ENCODE peak calls at places on chromosomes 6 and 20, in five cellular contexts. One of them, this sample, is unnamed.

GRCh38 chr20:62616728-62617621 is 25.3 kb upstream of the SLCO4A1 start:
- DNase-seq in cardiac muscle cell: peak
- DNase-seq in upper lobe of right lung: peak
- DNase-seq in PC-3: peak
- DNase-seq in WERI-Rb-1: peak
- DNase-seq in this sample: peak

GRCh38 chr6:45685076-45685475 is 307.3 kb upstream of the SUPT3H start:
- DNase-seq in PC-3: no peak
- DNase-seq in WERI-Rb-1: no peak
- DNase-seq in cardiac muscle cell: no peak
- DNase-seq in upper lobe of right lung: no peak
- DNase-seq in this sample: no peak

GRCh38 chr20:57287007-57287810 is 20.8 kb upstream of the BMP7 start:
- DNase-seq in PC-3: no peak
- DNase-seq in upper lobe of right lung: no peak
- DNase-seq in cardiac muscle cell: peak
- DNase-seq in WERI-Rb-1: no peak
- DNase-seq in this sample: no peak

GRCh38 chr6:16676978-16677377 is 84.3 kb downstream of the ATXN1 start:
- DNase-seq in WERI-Rb-1: no peak
- DNase-seq in PC-3: peak
- DNase-seq in upper lobe of right lung: no peak
- DNase-seq in cardiac muscle cell: no peak
- DNase-seq in this sample: no peak

GRCh38 chr6:6333498-6333897 is 13.0 kb upstream of the F13A1 start:
- DNase-seq in WERI-Rb-1: no peak
- DNase-seq in PC-3: peak
- DNase-seq in upper lobe of right lung: no peak
- DNase-seq in cardiac muscle cell: peak
- DNase-seq in this sample: no peak

GRCh38 chr6:160261120-160261450 is 2.5 kb upstream of the SLC22A2 start:
- DNase-seq in WERI-Rb-1: no peak
- DNase-seq in upper lobe of right lung: no peak
- DNase-seq in cardiac muscle cell: no peak
- DNase-seq in PC-3: no peak
- DNase-seq in this sample: no peak

GRCh38 chr20:52805128-52805527 is 167.0 kb upstream of the TSHZ2 start:
- DNase-seq in cardiac muscle cell: no peak
- DNase-seq in upper lobe of right lung: no peak
- DNase-seq in PC-3: no peak
- DNase-seq in WERI-Rb-1: no peak
- DNase-seq in this sample: no peak

GRCh38 chr6:111552241-111552744 is 53.4 kb downstream of the TRAF3IP2 start:
- DNase-seq in upper lobe of right lung: peak
- DNase-seq in PC-3: peak
- DNase-seq in WERI-Rb-1: peak
- DNase-seq in cardiac muscle cell: peak
- DNase-seq in this sample: no peak

GRCh38 chr6:162917506-162917905 is 189.7 kb downstream of the PACRG start:
- DNase-seq in cardiac muscle cell: no peak
- DNase-seq in upper lobe of right lung: no peak
- DNase-seq in PC-3: no peak
- DNase-seq in WERI-Rb-1: no peak
- DNase-seq in this sample: no peak

GRCh38 chr6:155303361-155303870 is 10.9 kb downstream of the TFB1M start:
- DNase-seq in PC-3: no peak
- DNase-seq in cardiac muscle cell: no peak
- DNase-seq in upper lobe of right lung: no peak
- DNase-seq in WERI-Rb-1: no peak
- DNase-seq in this sample: no peak

GRCh38 chr20:23519556-23519955 is 28.6 kb downstream of the CST8 start:
- DNase-seq in cardiac muscle cell: no peak
- DNase-seq in upper lobe of right lung: no peak
- DNase-seq in PC-3: no peak
- DNase-seq in WERI-Rb-1: no peak
- DNase-seq in this sample: no peak

GRCh38 chr6:170075659-170076223 is 215.1 kb downstream of the DLL1 start:
- DNase-seq in WERI-Rb-1: no peak
- DNase-seq in upper lobe of right lung: no peak
- DNase-seq in cardiac muscle cell: no peak
- DNase-seq in PC-3: no peak
- DNase-seq in this sample: no peak

GRCh38 chr20:35326021-35326731 is 34.0 kb upstream of the FAM83C start:
- DNase-seq in upper lobe of right lung: no peak
- DNase-seq in PC-3: no peak
- DNase-seq in cardiac muscle cell: no peak
- DNase-seq in WERI-Rb-1: no peak
- DNase-seq in this sample: no peak

GRCh38 chr6:46969206-46969605 is 47.5 kb upstream of the ADGRF5 start:
- DNase-seq in PC-3: no peak
- DNase-seq in WERI-Rb-1: no peak
- DNase-seq in cardiac muscle cell: no peak
- DNase-seq in upper lobe of right lung: no peak
- DNase-seq in this sample: no peak

GRCh38 chr6:145891565-145891964 is 72.6 kb downstream of the SHPRH start:
- DNase-seq in upper lobe of right lung: no peak
- DNase-seq in WERI-Rb-1: no peak
- DNase-seq in PC-3: no peak
- DNase-seq in cardiac muscle cell: no peak
- DNase-seq in this sample: no peak

GRCh38 chr6:37303891-37304503 is 46.1 kb upstream of the TMEM217 start:
- DNase-seq in PC-3: peak
- DNase-seq in upper lobe of right lung: no peak
- DNase-seq in WERI-Rb-1: peak
- DNase-seq in cardiac muscle cell: peak
- DNase-seq in this sample: no peak

GRCh38 chr20:7841291-7841966 is 98.8 kb downstream of the HAO1 start:
- DNase-seq in WERI-Rb-1: no peak
- DNase-seq in PC-3: peak
- DNase-seq in cardiac muscle cell: no peak
- DNase-seq in upper lobe of right lung: no peak
- DNase-seq in this sample: no peak

GRCh38 chr6:163929538-163929937 is 515.0 kb downstream of the QKI start:
- DNase-seq in upper lobe of right lung: no peak
- DNase-seq in cardiac muscle cell: no peak
- DNase-seq in PC-3: no peak
- DNase-seq in WERI-Rb-1: peak
- DNase-seq in this sample: no peak

GRCh38 chr6:127547909-127548649 is 28.9 kb upstream of the C6orf58 start:
- DNase-seq in cardiac muscle cell: no peak
- DNase-seq in WERI-Rb-1: no peak
- DNase-seq in PC-3: peak
- DNase-seq in upper lobe of right lung: no peak
- DNase-seq in this sample: no peak

GRCh38 chr6:79077680-79078056 is 386 bp downstream of the PHIP start:
- DNase-seq in WERI-Rb-1: peak
- DNase-seq in cardiac muscle cell: peak
- DNase-seq in PC-3: peak
- DNase-seq in upper lobe of right lung: no peak
- DNase-seq in this sample: no peak

GRCh38 chr6:40962241-40962640 is 76.8 kb downstream of the UNC5CL start:
- DNase-seq in PC-3: peak
- DNase-seq in cardiac muscle cell: no peak
- DNase-seq in upper lobe of right lung: no peak
- DNase-seq in WERI-Rb-1: no peak
- DNase-seq in this sample: no peak

GRCh38 chr6:96164802-96165201 is 149.0 kb downstream of the FUT9 start:
- DNase-seq in upper lobe of right lung: no peak
- DNase-seq in WERI-Rb-1: no peak
- DNase-seq in cardiac muscle cell: no peak
- DNase-seq in PC-3: no peak
- DNase-seq in this sample: no peak

GRCh38 chr6:133606833-133607232 is 282.1 kb upstream of the TCF21 start:
- DNase-seq in upper lobe of right lung: no peak
- DNase-seq in cardiac muscle cell: no peak
- DNase-seq in WERI-Rb-1: no peak
- DNase-seq in PC-3: no peak
- DNase-seq in this sample: no peak

GRCh38 chr20:44642203-44643153 is 9.0 kb downstream of the ADA start:
- DNase-seq in cardiac muscle cell: peak
- DNase-seq in WERI-Rb-1: no peak
- DNase-seq in upper lobe of right lung: peak
- DNase-seq in PC-3: peak
- DNase-seq in this sample: peak

GRCh38 chr6:45563092-45563491 is 185.4 kb upstream of the SUPT3H start:
- DNase-seq in upper lobe of right lung: no peak
- DNase-seq in WERI-Rb-1: no peak
- DNase-seq in PC-3: no peak
- DNase-seq in cardiac muscle cell: no peak
- DNase-seq in this sample: no peak

GRCh38 chr6:132598473-132598872 is 8.9 kb upstream of the TAAR5 start:
- DNase-seq in upper lobe of right lung: no peak
- DNase-seq in PC-3: peak
- DNase-seq in cardiac muscle cell: peak
- DNase-seq in WERI-Rb-1: peak
- DNase-seq in this sample: no peak

GRCh38 chr6:150695652-150696051 is 96.0 kb downstream of the PLEKHG1 start:
- DNase-seq in PC-3: peak
- DNase-seq in WERI-Rb-1: no peak
- DNase-seq in cardiac muscle cell: no peak
- DNase-seq in upper lobe of right lung: no peak
- DNase-seq in this sample: no peak

GRCh38 chr6:170082531-170083187 is 208.2 kb downstream of the DLL1 start:
- DNase-seq in cardiac muscle cell: no peak
- DNase-seq in upper lobe of right lung: no peak
- DNase-seq in WERI-Rb-1: no peak
- DNase-seq in PC-3: peak
- DNase-seq in this sample: no peak

GRCh38 chr6:33613146-33613793 is 7.9 kb upstream of the ITPR3 start:
- DNase-seq in cardiac muscle cell: no peak
- DNase-seq in WERI-Rb-1: no peak
- DNase-seq in upper lobe of right lung: no peak
- DNase-seq in PC-3: no peak
- DNase-seq in this sample: no peak

GRCh38 chr6:164048840-164049239 is 634.3 kb downstream of the QKI start:
- DNase-seq in PC-3: peak
- DNase-seq in upper lobe of right lung: no peak
- DNase-seq in WERI-Rb-1: no peak
- DNase-seq in cardiac muscle cell: no peak
- DNase-seq in this sample: no peak

GRCh38 chr6:37320649-37321048 is 33.1 kb upstream of the RNF8 start:
- DNase-seq in upper lobe of right lung: no peak
- DNase-seq in cardiac muscle cell: peak
- DNase-seq in PC-3: no peak
- DNase-seq in WERI-Rb-1: peak
- DNase-seq in this sample: no peak

GRCh38 chr20:32017711-32018251 is 7.5 kb downstream of the CCM2L start:
- DNase-seq in PC-3: peak
- DNase-seq in upper lobe of right lung: peak
- DNase-seq in cardiac muscle cell: peak
- DNase-seq in WERI-Rb-1: peak
- DNase-seq in this sample: peak

DNA sequence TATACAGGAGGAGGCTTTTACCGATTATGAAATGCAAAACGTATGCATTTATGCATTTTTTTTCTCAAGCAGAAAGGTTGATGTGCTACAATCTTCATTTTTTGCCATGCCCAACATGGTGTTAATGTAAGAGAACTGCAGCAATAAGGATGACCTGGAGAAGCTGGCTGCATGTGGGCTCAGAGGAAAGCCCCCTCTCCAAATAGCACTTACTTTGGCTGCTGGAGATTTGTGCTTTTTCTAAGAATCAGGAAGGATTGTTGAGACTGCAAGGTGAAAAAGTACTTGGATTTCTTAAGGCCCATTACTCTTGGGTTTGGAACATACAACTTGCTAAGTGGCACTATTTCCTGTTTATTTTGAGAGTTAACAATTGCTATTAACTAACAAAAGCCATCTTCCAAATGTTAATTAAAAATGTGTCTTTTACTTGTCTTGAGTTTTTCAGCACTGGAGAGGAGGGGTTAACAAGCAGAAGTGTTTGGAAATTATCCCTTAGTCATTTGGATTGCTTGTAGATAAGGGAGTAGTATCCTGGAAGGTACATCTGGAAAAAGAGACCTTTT is 5.6 kb downstream of the SOX4 start:
- DNase-seq in WERI-Rb-1: no peak
- DNase-seq in cardiac muscle cell: no peak
- DNase-seq in PC-3: no peak
- DNase-seq in upper lobe of right lung: no peak
- DNase-seq in this sample: no peak
- H3K27ac ChIP-seq in WERI-Rb-1: no peak
- H3K27ac ChIP-seq in cardiac muscle cell: no peak
- H3K27ac ChIP-seq in PC-3: no peak
- H3K27ac ChIP-seq in upper lobe of right lung: no peak
- H3K27ac ChIP-seq in this sample: no peak

GRCh38 chr6:108658174-108658573 is 97.5 kb downstream of the FOXO3 start:
- DNase-seq in WERI-Rb-1: no peak
- DNase-seq in cardiac muscle cell: no peak
- DNase-seq in upper lobe of right lung: no peak
- DNase-seq in PC-3: peak
- DNase-seq in this sample: no peak

GRCh38 chr6:108653864-108654402 is 93.2 kb downstream of the FOXO3 start:
- DNase-seq in WERI-Rb-1: no peak
- DNase-seq in PC-3: peak
- DNase-seq in upper lobe of right lung: no peak
- DNase-seq in cardiac muscle cell: no peak
- DNase-seq in this sample: no peak

GRCh38 chr6:108656834-108657233 is 96.1 kb downstream of the FOXO3 start:
- DNase-seq in cardiac muscle cell: no peak
- DNase-seq in upper lobe of right lung: no peak
- DNase-seq in WERI-Rb-1: no peak
- DNase-seq in PC-3: no peak
- DNase-seq in this sample: no peak

GRCh38 chr6:108654465-108655106 is 93.9 kb downstream of the FOXO3 start:
- DNase-seq in WERI-Rb-1: no peak
- DNase-seq in upper lobe of right lung: no peak
- DNase-seq in PC-3: no peak
- DNase-seq in cardiac muscle cell: no peak
- DNase-seq in this sample: no peak

GRCh38 chr6:108655840-108656650 is 95.3 kb downstream of the FOXO3 start:
- DNase-seq in cardiac muscle cell: no peak
- DNase-seq in upper lobe of right lung: no peak
- DNase-seq in PC-3: no peak
- DNase-seq in WERI-Rb-1: no peak
- DNase-seq in this sample: no peak
- H3K27ac ChIP-seq in cardiac muscle cell: no peak
- H3K27ac ChIP-seq in upper lobe of right lung: peak
- H3K27ac ChIP-seq in PC-3: no peak
- H3K27ac ChIP-seq in WERI-Rb-1: no peak
- H3K27ac ChIP-seq in this sample: no peak

GRCh38 chr6:18342223-18342622 is 44.9 kb upstream of the RNF144B start:
- DNase-seq in WERI-Rb-1: no peak
- DNase-seq in cardiac muscle cell: no peak
- DNase-seq in PC-3: no peak
- DNase-seq in upper lobe of right lung: no peak
- DNase-seq in this sample: no peak
- H3K27ac ChIP-seq in WERI-Rb-1: no peak
- H3K27ac ChIP-seq in cardiac muscle cell: no peak
- H3K27ac ChIP-seq in PC-3: no peak
- H3K27ac ChIP-seq in upper lobe of right lung: no peak
- H3K27ac ChIP-seq in this sample: no peak

DNA sequence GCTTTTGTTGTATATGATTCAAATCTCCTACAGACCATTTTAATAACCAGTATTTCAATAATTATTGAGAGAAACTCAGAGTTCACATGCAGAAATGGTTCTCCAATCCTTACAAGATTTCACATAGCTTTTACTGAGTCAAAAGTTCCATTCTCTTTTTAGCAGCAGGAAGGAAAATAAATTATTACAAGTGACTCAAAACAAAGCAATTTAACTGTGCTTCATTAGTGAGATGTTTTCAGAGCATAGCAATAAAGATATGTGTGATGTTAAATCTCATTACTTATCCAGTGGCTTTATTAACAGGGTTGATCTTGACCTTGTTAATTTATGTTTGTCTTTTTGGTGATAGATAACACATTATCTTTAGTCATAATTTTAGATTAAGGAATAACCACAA is 22.0 kb downstream of the KIF13A start:
- DNase-seq in WERI-Rb-1: no peak
- DNase-seq in PC-3: no peak
- DNase-seq in upper lobe of right lung: no peak
- DNase-seq in cardiac muscle cell: no peak
- DNase-seq in this sample: no peak
- H3K27ac ChIP-seq in WERI-Rb-1: no peak
- H3K27ac ChIP-seq in PC-3: no peak
- H3K27ac ChIP-seq in upper lobe of right lung: no peak
- H3K27ac ChIP-seq in cardiac muscle cell: no peak
- H3K27ac ChIP-seq in this sample: no peak